ENCODE peak calls at places on chromosomes 7 and 10, in seven cellular contexts. M is uterus, X is cardiac fibroblast, H is HFFc6, D is fibroblast of villous mesenchyme, G is dorsolateral prefrontal cortex, J is OCI-LY7. N is an unnamed sample.
A peak's percentile ranks its signal among the peaks of the same experiment; 100 is the strongest.

GRCh38 chr7:133534816-133535215 is 281.9 kb downstream of the EXOC4 start:
- DNase-seq in H (no peak), G (no peak), D (no peak), J (no peak), M (no peak), X (no peak), N (no peak)

GRCh38 chr7:99312316-99313203 is 13.1 kb upstream of the ARPC1A start:
- DNase-seq in D (peak; percentile 58), J (peak; percentile 70), H (peak; percentile 51), M (peak; percentile 50), G (peak; percentile 70), X (peak; percentile 77), N (peak; percentile 74)

GRCh38 chr10:74314166-74314565 is 163.1 kb downstream of the ADK start:
- DNase-seq in G (no peak), D (no peak), X (peak; percentile 25), M (no peak), H (no peak), J (no peak), N (no peak)

GRCh38 chr7:88357794-88358533 is 51.3 kb upstream of the STEAP4 start:
- DNase-seq in M (no peak), J (peak; percentile 1), G (no peak), H (no peak), D (peak; percentile 4), X (peak; percentile 31), N (no peak)

GRCh38 chr7:124701955-124702354 is 63.6 kb downstream of the GPR37 start:
- DNase-seq in X (no peak), M (no peak), D (peak; percentile 59), H (no peak), G (no peak), J (no peak), N (no peak)

GRCh38 chr10:116184448-116184794 is 88.6 kb downstream of the GFRA1 start:
- DNase-seq in M (no peak), G (no peak), J (no peak), X (no peak), D (no peak), H (no peak), N (no peak)

GRCh38 chr10:124543146-124543545 is 81.5 kb downstream of the LHPP start:
- DNase-seq in X (no peak), M (no peak), G (no peak), J (no peak), D (no peak), H (no peak), N (no peak)

GRCh38 chr7:149218469-149219420 is 20.7 kb upstream of the ZNF212 start:
- DNase-seq in M (no peak), X (peak; percentile 43), D (no peak), H (no peak), G (no peak), J (no peak), N (no peak)

GRCh38 chr10:127413326-127413725 is 135.8 kb upstream of the NPS start:
- DNase-seq in J (no peak), H (no peak), D (no peak), M (no peak), G (no peak), X (no peak), N (no peak)

GRCh38 chr10:50874723-50875122 is 10.7 kb downstream of the A1CF start:
- DNase-seq in G (no peak), H (no peak), M (no peak), D (no peak), J (no peak), X (no peak), N (no peak)

GRCh38 chr10:102068216-102068615 is 3.1 kb downstream of the HPS6 start:
- DNase-seq in X (peak; percentile 37), J (no peak), G (no peak), H (no peak), M (no peak), D (no peak), N (no peak)

GRCh38 chr10:35993816-35994515 is 351.9 kb upstream of the FZD8 start:
- DNase-seq in H (no peak), D (no peak), X (no peak), M (no peak), J (no peak), G (no peak), N (no peak)

GRCh38 chr10:63068246-63068645 is 64.9 kb upstream of the NRBF2 start:
- DNase-seq in M (no peak), H (no peak), G (no peak), D (peak; percentile 36), X (peak; percentile 54), J (no peak), N (no peak)

GRCh38 chr10:90394306-90394705 is 463.5 kb downstream of the HTR7 start:
- DNase-seq in G (no peak), X (no peak), H (no peak), J (no peak), D (no peak), M (no peak), N (no peak)

GRCh38 chr7:72437061-72437460 is 24.9 kb upstream of the CALN1 start:
- DNase-seq in M (no peak), X (no peak), J (no peak), G (no peak), D (no peak), H (no peak), N (no peak)

GRCh38 chr7:107891619-107892366 is 810 bp downstream of the DLD start:
- DNase-seq in H (no peak), G (no peak), D (peak; percentile 62), X (peak; percentile 55), J (peak; percentile 24), M (no peak), N (no peak)

GRCh38 chr7:17298840-17299476 is 506 bp downstream of the AHR start:
- DNase-seq in J (no peak), M (peak; percentile 23), D (peak; percentile 18), G (peak; percentile 59), H (no peak), X (no peak), N (no peak)

GRCh38 chr10:68212721-68213352 is 19.1 kb downstream of the ATOH7 start:
- DNase-seq in X (peak; percentile 66), H (peak; percentile 28), G (no peak), D (peak; percentile 63), M (no peak), J (peak; percentile 67), N (no peak)

GRCh38 chr7:77455334-77455733 is 39.2 kb upstream of the GSAP start:
- DNase-seq in M (no peak), D (peak; percentile 83), H (peak; percentile 83), J (no peak), G (peak; percentile 77), X (peak; percentile 98), N (no peak)

GRCh38 chr7:42274052-42274451 is 37.0 kb upstream of the GLI3 start:
- DNase-seq in M (no peak), G (no peak), D (peak; percentile 74), H (no peak), J (no peak), X (peak; percentile 84), N (no peak)

GRCh38 chr7:42278360-42278759 is 41.4 kb upstream of the GLI3 start:
- DNase-seq in M (no peak), D (no peak), H (no peak), G (no peak), X (no peak), J (no peak), N (no peak)

GRCh38 chr7:42269161-42269560 is 32.2 kb upstream of the GLI3 start:
- DNase-seq in J (no peak), G (no peak), H (no peak), D (no peak), X (no peak), M (no peak), N (no peak)

GRCh38 chr7:42272793-42273665 is 36.0 kb upstream of the GLI3 start:
- DNase-seq in H (peak; percentile 69), X (peak; percentile 77), J (peak; percentile 22), G (no peak), D (peak; percentile 48), M (no peak), N (no peak)
- TF ChIP-seq CTCF in H (peak; percentile 73), X (peak; percentile 81), J (peak; percentile 44), G (peak; percentile 22), D (peak; percentile 73), M (peak; percentile 13), N (peak; percentile 46)

GRCh38 chr10:208616-209015 is 73.4 kb downstream of the ZMYND11 start:
- DNase-seq in G (no peak), X (no peak), D (no peak), H (no peak), M (no peak), J (no peak), N (no peak)

GRCh38 chr10:210297-210696 is 75.0 kb downstream of the ZMYND11 start:
- DNase-seq in D (no peak), J (no peak), G (no peak), M (no peak), H (no peak), X (no peak), N (no peak)

DNA sequence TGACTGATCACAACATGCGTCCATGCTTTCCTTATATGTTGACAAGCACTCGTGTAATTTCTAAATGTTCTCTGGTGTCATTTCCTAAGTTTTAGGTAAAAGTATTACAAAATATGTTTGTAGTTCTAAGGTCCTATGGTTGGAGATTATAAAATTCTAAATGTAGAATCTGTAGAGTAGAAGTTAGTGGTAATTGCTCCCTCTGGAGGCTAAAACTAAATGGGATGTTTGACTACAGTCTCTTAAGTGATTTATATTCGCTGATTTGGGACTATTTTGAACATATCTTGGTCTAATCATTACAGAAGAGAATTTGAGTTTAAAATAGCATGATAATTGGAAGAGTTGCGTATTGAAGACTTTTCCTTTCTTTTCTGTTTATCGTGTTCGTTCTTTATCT is 74.1 kb downstream of the ZMYND11 start:
- DNase-seq in H (no peak), G (no peak), X (peak; percentile 53), J (no peak), M (no peak), D (peak; percentile 14), N (no peak)
- TF ChIP-seq CTCF in H (peak; percentile 74), G (no peak), X (peak; percentile 38), J (peak; percentile 69), M (no peak), D (peak; percentile 26), N (no peak)

GRCh38 chr7:105487559-105488218 is 34.4 kb downstream of the PUS7 start:
- DNase-seq in D (peak; percentile 86), G (no peak), X (peak; percentile 91), H (peak; percentile 83), M (peak; percentile 34), J (peak; percentile 33), N (no peak)
- TF ChIP-seq CTCF in D (peak; percentile 47), G (peak; percentile 41), X (peak; percentile 31), H (peak; percentile 80), M (peak; percentile 52), J (peak; percentile 72), N (peak; percentile 63)

GRCh38 chr10:91643700-91644099 is 10.8 kb upstream of the PPP1R3C start:
- DNase-seq in H (no peak), D (no peak), G (no peak), M (no peak), J (no peak), X (peak; percentile 36), N (no peak)
- TF ChIP-seq CTCF in H (peak; percentile 70), D (peak; percentile 47), G (no peak), M (no peak), J (no peak), X (peak; percentile 48), N (peak; percentile 49)

GRCh38 chr7:158818325-158819213 is 10.7 kb downstream of the ESYT2 start:
- DNase-seq in D (peak; percentile 99), G (peak; percentile 59), M (peak; percentile 78), J (no peak), X (peak; percentile 99), H (peak; percentile 99), N (peak; percentile 40)
- TF ChIP-seq CTCF in D (no peak), G (no peak), M (no peak), J (no peak), X (no peak), H (no peak), N (no peak)

GRCh38 chr7:33959676-33960075 is 54.3 kb downstream of the BMPER start:
- DNase-seq in M (no peak), D (no peak), J (no peak), X (no peak), H (no peak), G (no peak), N (no peak)
- TF ChIP-seq CTCF in M (no peak), D (no peak), J (no peak), X (no peak), H (no peak), G (no peak), N (no peak)

N was measured in neural crest cell.